ENCODE peak calls at places on chromosomes 3 and 15, in seven cellular contexts. X is mesenchymal stem cell, M is D341Med, J is T-helper 22 cell, W is heart left ventricle, N is hepatic stellate cell, E is H54. L is an unnamed sample.

GRCh38 chr3:64133272-64133671 is 92.0 kb downstream of the PRICKLE2 start:
- DNase-seq in X (no peak), M (peak), W (no peak), N (no peak), J (no peak), E (no peak), L (no peak)

GRCh38 chr15:98870788-98871187 is 136.8 kb downstream of the PGPEP1L start:
- DNase-seq in J (no peak), X (no peak), M (no peak), E (no peak), W (no peak), N (no peak), L (no peak)

GRCh38 chr3:17605934-17606333 is 136.5 kb downstream of the TBC1D5 start:
- DNase-seq in N (no peak), M (no peak), J (no peak), E (no peak), W (no peak), X (no peak), L (no peak)

GRCh38 chr15:81235781-81236507 is 39.3 kb downstream of the IL16 start:
- DNase-seq in W (peak), J (no peak), E (no peak), X (no peak), N (peak), M (no peak), L (peak)

GRCh38 chr3:120289636-120290035 is 4.6 kb upstream of the GPR156 start:
- DNase-seq in W (no peak), N (no peak), J (no peak), X (no peak), E (no peak), M (no peak), L (no peak)

GRCh38 chr3:52845157-52845556 is 10.3 kb upstream of the MUSTN1 start:
- DNase-seq in N (peak), W (no peak), E (no peak), M (no peak), X (peak), J (no peak), L (peak)

GRCh38 chr3:184350618-184351017 is 10.8 kb downstream of the CLCN2 start:
- DNase-seq in J (no peak), N (no peak), E (no peak), W (no peak), X (no peak), M (no peak), L (no peak)

GRCh38 chr3:29279830-29280229 is 1.0 kb upstream of the RBMS3 start:
- DNase-seq in M (no peak), E (no peak), X (peak), J (no peak), W (no peak), N (no peak), L (no peak)

GRCh38 chr15:71103102-71103676 is 12.1 kb upstream of the THSD4 start:
- DNase-seq in X (peak), N (no peak), M (peak), E (no peak), J (no peak), W (no peak), L (peak)

GRCh38 chr3:140972833-140973232 is 31.2 kb downstream of the SLC25A36 start:
- DNase-seq in W (no peak), J (no peak), E (no peak), X (peak), N (peak), M (peak), L (no peak)

GRCh38 chr3:56423537-56424209 is 44.6 kb downstream of the ERC2 start:
- DNase-seq in E (no peak), N (no peak), M (no peak), X (no peak), J (no peak), W (no peak), L (no peak)

GRCh38 chr15:55774113-55774970 is 31.4 kb upstream of the PRTG start:
- DNase-seq in E (no peak), J (no peak), M (peak), W (no peak), N (peak), X (peak), L (peak)

GRCh38 chr3:119034256-119035013 is at the start of gene IGSF11:
- DNase-seq in X (peak), E (peak), W (peak), M (peak), J (peak), N (peak), L (no peak)

L was measured in MV-4-11.